ENCODE peak calls at places on chromosome 17, in five cellular contexts. One of them, this sample, is unnamed.
A peak's percentile ranks its signal among the peaks of the same experiment; 100 is the strongest.

GRCh38 chr17:45189002-45189401 is 27.3 kb downstream of the HEXIM2 start:
- DNase-seq in GM23338: no peak
- DNase-seq in lung: no peak
- DNase-seq in OCI-LY7: no peak
- DNase-seq in breast epithelium: no peak
- DNase-seq in this sample: no peak

GRCh38 chr17:66268247-66268927 is 34.0 kb upstream of the PRKCA start:
- DNase-seq in breast epithelium: no peak
- DNase-seq in lung: no peak
- DNase-seq in GM23338: no peak
- DNase-seq in OCI-LY7: no peak
- DNase-seq in this sample: no peak

GRCh38 chr17:58268774-58269556 is 11.8 kb downstream of the MPO start:
- DNase-seq in OCI-LY7: no peak
- DNase-seq in lung: no peak
- DNase-seq in breast epithelium: no peak
- DNase-seq in GM23338: no peak
- DNase-seq in this sample: no peak

GRCh38 chr17:73969956-73970355 is 233.5 kb upstream of the RPL38 start:
- DNase-seq in lung: peak; percentile 77
- DNase-seq in breast epithelium: peak; percentile 43
- DNase-seq in GM23338: no peak
- DNase-seq in OCI-LY7: no peak
- DNase-seq in this sample: no peak

GRCh38 chr17:19376799-19377198 is 1.5 kb upstream of the MAPK7 start:
- DNase-seq in OCI-LY7: no peak
- DNase-seq in lung: no peak
- DNase-seq in breast epithelium: no peak
- DNase-seq in GM23338: no peak
- DNase-seq in this sample: no peak

GRCh38 chr17:11324846-11325420 is 83.9 kb downstream of the SHISA6 start:
- DNase-seq in lung: no peak
- DNase-seq in OCI-LY7: no peak
- DNase-seq in breast epithelium: no peak
- DNase-seq in GM23338: no peak
- DNase-seq in this sample: no peak

GRCh38 chr17:75412455-75413317 is 7.2 kb upstream of the GRB2 start:
- DNase-seq in GM23338: peak; percentile 93
- DNase-seq in breast epithelium: peak; percentile 65
- DNase-seq in lung: peak; percentile 68
- DNase-seq in OCI-LY7: peak; percentile 95
- DNase-seq in this sample: peak; percentile 38

GRCh38 chr17:48751172-48751571 is 22.6 kb upstream of the HOXB13 start:
- DNase-seq in OCI-LY7: no peak
- DNase-seq in lung: no peak
- DNase-seq in breast epithelium: no peak
- DNase-seq in GM23338: no peak
- DNase-seq in this sample: no peak

GRCh38 chr17:17950347-17950746 is 21.9 kb downstream of the TOM1L2 start:
- DNase-seq in lung: no peak
- DNase-seq in OCI-LY7: no peak
- DNase-seq in GM23338: no peak
- DNase-seq in breast epithelium: no peak
- DNase-seq in this sample: peak; percentile 43

GRCh38 chr17:81404557-81405165 is 9.4 kb downstream of the BAHCC1 start:
- DNase-seq in GM23338: no peak
- DNase-seq in breast epithelium: no peak
- DNase-seq in lung: no peak
- DNase-seq in OCI-LY7: peak; percentile 35
- DNase-seq in this sample: no peak

GRCh38 chr17:79715318-79716182 is 15.2 kb upstream of the ENPP7 start:
- DNase-seq in OCI-LY7: no peak
- DNase-seq in lung: no peak
- DNase-seq in GM23338: no peak
- DNase-seq in breast epithelium: no peak
- DNase-seq in this sample: no peak

GRCh38 chr17:8991514-8992285 is 26.2 kb upstream of the PIK3R5 start:
- DNase-seq in breast epithelium: peak; percentile 70
- DNase-seq in GM23338: peak; percentile 95
- DNase-seq in lung: peak; percentile 64
- DNase-seq in OCI-LY7: peak; percentile 63
- DNase-seq in this sample: peak; percentile 61

GRCh38 chr17:81129289-81129688 is 36.0 kb upstream of the PVALEF start:
- DNase-seq in lung: no peak
- DNase-seq in breast epithelium: no peak
- DNase-seq in OCI-LY7: no peak
- DNase-seq in GM23338: peak; percentile 53
- DNase-seq in this sample: no peak

GRCh38 chr17:68595496-68595895 is 5.7 kb downstream of the FAM20A start:
- DNase-seq in breast epithelium: no peak
- DNase-seq in GM23338: no peak
- DNase-seq in lung: no peak
- DNase-seq in OCI-LY7: no peak
- DNase-seq in this sample: no peak

GRCh38 chr17:4854181-4854681 is 21.1 kb downstream of the MINK1 start:
- DNase-seq in breast epithelium: no peak
- DNase-seq in GM23338: no peak
- DNase-seq in OCI-LY7: no peak
- DNase-seq in lung: no peak
- DNase-seq in this sample: peak; percentile 83

GRCh38 chr17:71203953-71204352 is 916.9 kb upstream of the SOX9 start:
- DNase-seq in GM23338: no peak
- DNase-seq in breast epithelium: no peak
- DNase-seq in OCI-LY7: no peak
- DNase-seq in lung: no peak
- DNase-seq in this sample: no peak

GRCh38 chr17:15954222-15954621 is 9.3 kb downstream of the ADORA2B start:
- DNase-seq in lung: no peak
- DNase-seq in OCI-LY7: no peak
- DNase-seq in breast epithelium: no peak
- DNase-seq in GM23338: no peak
- DNase-seq in this sample: no peak

GRCh38 chr17:32152130-32152529 is 9.8 kb downstream of the RHOT1 start:
- DNase-seq in breast epithelium: no peak
- DNase-seq in GM23338: no peak
- DNase-seq in OCI-LY7: no peak
- DNase-seq in lung: no peak
- DNase-seq in this sample: no peak

GRCh38 chr17:34542700-34543336 is 36.6 kb upstream of the TMEM132E start:
- DNase-seq in breast epithelium: no peak
- DNase-seq in lung: no peak
- DNase-seq in OCI-LY7: peak; percentile 46
- DNase-seq in GM23338: peak; percentile 66
- DNase-seq in this sample: peak; percentile 13

DNA sequence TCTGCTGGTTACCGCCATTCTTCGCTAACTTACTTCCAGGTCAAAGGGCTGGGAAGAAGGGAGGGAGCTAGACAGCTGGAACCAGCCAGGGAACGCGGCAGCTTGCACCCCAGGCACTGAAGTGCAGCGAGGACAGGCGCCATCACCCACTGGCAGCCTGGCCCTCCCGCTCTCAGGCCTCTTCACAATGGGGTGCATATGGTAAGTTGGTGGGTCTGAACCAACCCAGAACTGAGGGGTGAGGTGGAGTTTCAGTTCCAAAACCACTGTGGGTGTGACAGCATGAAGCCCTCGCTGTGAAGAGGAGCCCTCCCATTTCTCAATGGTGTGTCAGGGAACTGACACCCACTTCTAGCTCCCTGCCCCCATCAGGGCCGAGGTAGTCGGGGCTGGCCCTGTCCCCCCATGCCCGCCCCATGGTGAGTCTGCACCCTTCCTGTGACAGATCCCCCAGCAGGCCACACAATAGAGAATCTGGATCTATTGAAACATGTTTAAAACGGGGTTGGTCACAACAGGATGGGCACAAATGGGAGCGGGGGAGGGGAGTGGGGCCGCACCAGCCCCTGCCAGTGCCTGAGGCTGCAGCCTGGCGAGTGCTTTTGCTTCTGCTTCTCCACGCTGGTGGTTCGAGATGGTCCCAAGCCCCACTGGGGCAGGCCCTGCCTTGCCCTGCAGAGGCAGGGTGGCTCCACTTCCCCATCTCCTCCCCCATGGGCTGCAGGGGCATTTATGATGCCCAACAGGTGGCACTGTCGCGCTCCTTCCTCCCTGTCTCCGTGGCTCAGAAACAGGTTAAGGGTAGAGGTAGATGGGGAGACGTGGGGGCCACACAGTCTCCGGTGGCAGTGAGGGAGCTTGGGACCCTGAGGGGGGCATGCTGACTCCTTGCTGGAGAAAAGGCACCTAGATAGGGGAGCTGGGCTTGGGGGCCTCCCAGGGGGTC is 2.3 kb downstream of the LIMD2 start:
- DNase-seq in OCI-LY7: peak; percentile 91
- DNase-seq in GM23338: peak; percentile 75
- DNase-seq in breast epithelium: no peak
- DNase-seq in lung: peak; percentile 69
- DNase-seq in this sample: no peak
- H3K4me3 ChIP-seq in OCI-LY7: peak overlapping the region; percentile 89
- H3K4me3 ChIP-seq in GM23338: peak overlapping the region; percentile 81
- H3K4me3 ChIP-seq in breast epithelium: peak overlapping the region; percentile 68
- H3K4me3 ChIP-seq in lung: no peak overlapping the region
- H3K4me3 ChIP-seq in this sample: no peak overlapping the region

GRCh38 chr17:39410279-39410678 is 8.9 kb upstream of the FBXL20 start:
- DNase-seq in breast epithelium: peak; percentile 40
- DNase-seq in lung: no peak
- DNase-seq in OCI-LY7: no peak
- DNase-seq in GM23338: no peak
- DNase-seq in this sample: no peak
- H3K36me3 ChIP-seq in breast epithelium: no peaks in the 10 kb centered on the region
- H3K36me3 ChIP-seq in lung: peaks cover 42% of the 10 kb centered on the region
- H3K36me3 ChIP-seq in OCI-LY7: peaks cover 91% of the 10 kb centered on the region
- H3K36me3 ChIP-seq in GM23338: peaks cover 49% of the 10 kb centered on the region
- H3K36me3 ChIP-seq in this sample: peaks cover 23% of the 10 kb centered on the region

DNA sequence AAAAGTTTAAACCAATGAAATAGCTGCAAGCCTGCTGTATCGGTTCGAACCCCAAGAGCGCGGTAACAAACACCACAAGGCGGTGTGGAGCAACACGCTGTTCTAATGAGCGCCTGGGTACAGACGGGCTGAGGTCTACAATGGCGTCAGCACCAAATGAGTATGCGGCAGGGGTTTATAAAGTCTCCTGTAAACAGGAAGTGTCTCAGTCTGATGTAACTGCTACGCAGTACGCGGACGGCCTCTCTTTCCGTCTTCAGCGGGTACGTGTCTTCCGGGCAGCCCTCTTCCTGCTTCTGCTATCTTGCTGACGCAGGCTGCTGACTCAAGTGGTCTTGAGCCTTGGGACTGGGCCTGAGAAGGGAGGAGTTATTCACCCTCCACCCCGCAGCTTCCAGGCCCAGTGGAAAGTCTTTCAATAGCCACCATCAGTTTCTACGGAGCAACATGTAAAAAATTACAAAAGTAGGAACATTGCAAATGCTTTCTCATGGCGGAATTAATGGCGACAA is 40.5 kb upstream of the KCNJ2 start:
- DNase-seq in lung: no peak
- DNase-seq in breast epithelium: no peak
- DNase-seq in GM23338: no peak
- DNase-seq in OCI-LY7: no peak
- DNase-seq in this sample: no peak
- H3K4me3 ChIP-seq in lung: no peak overlapping the region
- H3K4me3 ChIP-seq in breast epithelium: no peak overlapping the region
- H3K4me3 ChIP-seq in GM23338: no peak overlapping the region
- H3K4me3 ChIP-seq in OCI-LY7: no peak overlapping the region
- H3K4me3 ChIP-seq in this sample: no peak overlapping the region

DNA sequence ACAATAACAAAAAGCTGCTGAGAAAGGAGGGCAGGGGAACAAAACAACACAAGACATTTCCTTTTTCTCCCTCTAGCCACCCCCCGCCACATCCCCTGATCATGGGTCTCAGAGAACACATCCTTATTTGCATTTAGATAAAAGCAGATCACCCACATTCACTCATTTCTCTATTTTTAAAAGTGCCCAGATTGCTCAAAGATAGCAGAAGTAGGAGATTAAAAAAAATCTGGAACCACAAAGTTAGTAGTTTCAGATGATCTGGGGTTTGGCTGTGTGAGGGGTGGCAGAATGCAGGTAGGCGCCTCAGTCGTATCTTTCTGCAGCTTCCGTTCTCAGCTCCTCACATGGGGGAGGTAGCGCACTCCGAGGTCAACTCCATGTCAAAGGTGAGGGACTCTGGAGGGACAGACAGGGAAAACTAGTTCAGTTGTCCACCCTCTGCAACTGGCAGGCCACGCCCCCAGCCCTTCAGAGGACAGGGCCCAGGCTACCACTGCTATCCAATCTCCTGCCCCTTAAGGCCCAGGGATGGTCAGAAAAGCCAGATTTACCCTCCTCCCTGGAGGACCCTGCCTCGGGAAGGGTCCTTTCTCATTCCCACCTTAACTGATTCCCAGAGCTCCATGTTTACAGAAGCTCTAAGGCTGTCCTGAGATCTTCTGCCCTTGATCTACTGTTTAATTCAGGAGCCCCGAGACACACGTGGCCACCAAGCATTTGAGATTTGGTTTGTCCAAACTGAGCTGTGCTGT is 27.3 kb downstream of the STAT5A start:
- DNase-seq in breast epithelium: no peak
- DNase-seq in GM23338: no peak
- DNase-seq in lung: no peak
- DNase-seq in OCI-LY7: peak; percentile 62
- DNase-seq in this sample: no peak
- H3K36me3 ChIP-seq in breast epithelium: no peaks in the 10 kb centered on the region
- H3K36me3 ChIP-seq in GM23338: peaks cover 17% of the 10 kb centered on the region
- H3K36me3 ChIP-seq in lung: peaks cover 50% of the 10 kb centered on the region
- H3K36me3 ChIP-seq in OCI-LY7: no peaks in the 10 kb centered on the region
- H3K36me3 ChIP-seq in this sample: peaks cover 3% of the 10 kb centered on the region

GRCh38 chr17:50948711-50949110 is 82.6 kb upstream of the TOB1 start:
- DNase-seq in OCI-LY7: no peak
- DNase-seq in breast epithelium: no peak
- DNase-seq in GM23338: no peak
- DNase-seq in lung: no peak
- DNase-seq in this sample: no peak
- H3K4me3 ChIP-seq in OCI-LY7: no peak overlapping the region
- H3K4me3 ChIP-seq in breast epithelium: no peak overlapping the region
- H3K4me3 ChIP-seq in GM23338: no peak overlapping the region
- H3K4me3 ChIP-seq in lung: no peak overlapping the region
- H3K4me3 ChIP-seq in this sample: no peak overlapping the region

DNA sequence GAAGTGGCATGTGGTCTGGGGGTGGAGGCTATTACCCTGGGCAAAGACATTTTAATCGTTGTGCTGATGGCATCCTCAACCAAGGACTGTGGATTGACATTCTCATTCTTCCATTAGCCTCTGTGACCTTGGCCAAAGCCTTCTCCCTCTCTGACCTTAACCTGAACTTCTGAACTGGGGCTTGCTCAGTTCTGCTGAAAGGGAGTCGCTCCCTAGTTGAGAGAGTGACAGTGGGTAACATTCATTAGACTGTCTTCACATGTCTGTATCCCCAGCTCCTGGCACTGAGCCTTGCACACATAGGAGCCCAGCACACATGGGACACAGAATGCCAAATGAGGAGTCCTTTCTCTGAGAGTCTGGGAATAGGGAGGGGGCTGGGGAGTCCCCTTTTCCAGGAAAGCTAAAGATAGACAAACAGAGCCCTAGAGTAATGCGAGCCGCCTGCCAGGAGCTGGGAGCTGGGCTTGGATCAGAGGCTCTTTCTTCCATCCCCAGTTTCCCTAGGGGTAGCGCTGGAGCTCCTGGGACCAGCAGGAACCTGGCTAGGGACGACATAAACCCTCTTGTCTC is 2.6 kb downstream of the TAC4 start:
- DNase-seq in GM23338: no peak
- DNase-seq in OCI-LY7: no peak
- DNase-seq in breast epithelium: no peak
- DNase-seq in lung: no peak
- DNase-seq in this sample: no peak
- H3K36me3 ChIP-seq in GM23338: peaks cover 6% of the 10 kb centered on the region
- H3K36me3 ChIP-seq in OCI-LY7: no peaks in the 10 kb centered on the region
- H3K36me3 ChIP-seq in breast epithelium: no peaks in the 10 kb centered on the region
- H3K36me3 ChIP-seq in lung: no peaks in the 10 kb centered on the region
- H3K36me3 ChIP-seq in this sample: no peaks in the 10 kb centered on the region